ENCODE peak calls at places on chromosomes 6 and 20, in five cellular contexts. One of them, this sample, is unnamed.

GRCh38 chr6:168222261-168222660 is 97.3 kb downstream of the DACT2 start:
- DNase-seq in HCEC 1CT: no peak
- DNase-seq in NB4: no peak
- DNase-seq in T-cell: no peak
- DNase-seq in iPS DF 6.9: no peak
- DNase-seq in this sample: no peak

GRCh38 chr6:49410564-49410963 is 52.5 kb downstream of the MMUT start:
- DNase-seq in T-cell: no peak
- DNase-seq in HCEC 1CT: no peak
- DNase-seq in iPS DF 6.9: no peak
- DNase-seq in NB4: no peak
- DNase-seq in this sample: no peak

GRCh38 chr6:138017156-138017757 is 90.0 kb downstream of the PERP start:
- DNase-seq in NB4: peak; percentile 45
- DNase-seq in iPS DF 6.9: no peak
- DNase-seq in HCEC 1CT: no peak
- DNase-seq in T-cell: no peak
- DNase-seq in this sample: no peak

GRCh38 chr20:63552481-63553249 is 1.3 kb upstream of the FNDC11 start:
- DNase-seq in NB4: peak; percentile 86
- DNase-seq in T-cell: peak; percentile 28
- DNase-seq in HCEC 1CT: no peak
- DNase-seq in iPS DF 6.9: no peak
- DNase-seq in this sample: no peak

GRCh38 chr6:35016417-35017221 is 124.5 kb downstream of the TCP11 start:
- DNase-seq in NB4: no peak
- DNase-seq in T-cell: no peak
- DNase-seq in iPS DF 6.9: no peak
- DNase-seq in HCEC 1CT: peak; percentile 77
- DNase-seq in this sample: no peak

GRCh38 chr6:7542065-7542877 is 800 bp downstream of the DSP start:
- DNase-seq in T-cell: no peak
- DNase-seq in NB4: peak; percentile 51
- DNase-seq in HCEC 1CT: no peak
- DNase-seq in iPS DF 6.9: no peak
- DNase-seq in this sample: no peak

GRCh38 chr20:61733216-61733615 is 332.5 kb downstream of the TAF4 start:
- DNase-seq in iPS DF 6.9: no peak
- DNase-seq in HCEC 1CT: no peak
- DNase-seq in T-cell: no peak
- DNase-seq in NB4: no peak
- DNase-seq in this sample: no peak

GRCh38 chr6:144330017-144330416 is 44.9 kb downstream of the UTRN start:
- DNase-seq in T-cell: no peak
- DNase-seq in NB4: no peak
- DNase-seq in HCEC 1CT: no peak
- DNase-seq in iPS DF 6.9: no peak
- DNase-seq in this sample: no peak

GRCh38 chr20:48808382-48809034 is 19.3 kb downstream of the PREX1 start:
- DNase-seq in HCEC 1CT: no peak
- DNase-seq in iPS DF 6.9: no peak
- DNase-seq in NB4: no peak
- DNase-seq in T-cell: no peak
- DNase-seq in this sample: no peak

GRCh38 chr6:118963003-118963402 is 28.0 kb upstream of the MCM9 start:
- DNase-seq in NB4: no peak
- DNase-seq in HCEC 1CT: peak; percentile 45
- DNase-seq in iPS DF 6.9: no peak
- DNase-seq in T-cell: no peak
- DNase-seq in this sample: no peak

GRCh38 chr20:19981091-19981490 is 36.1 kb upstream of the NAA20 start:
- DNase-seq in iPS DF 6.9: no peak
- DNase-seq in T-cell: no peak
- DNase-seq in NB4: peak; percentile 44
- DNase-seq in HCEC 1CT: no peak
- DNase-seq in this sample: no peak

GRCh38 chr6:167825759-167826229 is 917 bp upstream of the AFDN start:
- DNase-seq in NB4: no peak
- DNase-seq in HCEC 1CT: no peak
- DNase-seq in iPS DF 6.9: no peak
- DNase-seq in T-cell: no peak
- DNase-seq in this sample: no peak

GRCh38 chr6:27049863-27050781 is 197.4 kb upstream of the PRSS16 start:
- DNase-seq in NB4: no peak
- DNase-seq in HCEC 1CT: no peak
- DNase-seq in T-cell: no peak
- DNase-seq in iPS DF 6.9: no peak
- DNase-seq in this sample: peak; percentile 39

GRCh38 chr20:53575481-53576194 is 18.0 kb downstream of the ZNF217 start:
- DNase-seq in iPS DF 6.9: no peak
- DNase-seq in T-cell: no peak
- DNase-seq in HCEC 1CT: no peak
- DNase-seq in NB4: no peak
- DNase-seq in this sample: no peak

GRCh38 chr6:84763397-84764331 is 734 bp downstream of the TBX18 start:
- DNase-seq in T-cell: no peak
- DNase-seq in HCEC 1CT: peak; percentile 85
- DNase-seq in NB4: no peak
- DNase-seq in iPS DF 6.9: no peak
- DNase-seq in this sample: no peak

GRCh38 chr6:30903236-30903635 is 4.8 kb upstream of the GTF2H4 start:
- DNase-seq in HCEC 1CT: no peak
- DNase-seq in NB4: no peak
- DNase-seq in T-cell: no peak
- DNase-seq in iPS DF 6.9: no peak
- DNase-seq in this sample: no peak

GRCh38 chr20:33653218-33653899 is 8.8 kb upstream of the C20orf144 start:
- DNase-seq in HCEC 1CT: peak; percentile 58
- DNase-seq in iPS DF 6.9: no peak
- DNase-seq in T-cell: no peak
- DNase-seq in NB4: peak; percentile 72
- DNase-seq in this sample: peak; percentile 70

GRCh38 chr6:5142915-5143314 is 57.8 kb downstream of the PPP1R3G start:
- DNase-seq in iPS DF 6.9: no peak
- DNase-seq in HCEC 1CT: no peak
- DNase-seq in NB4: peak; percentile 97
- DNase-seq in T-cell: no peak
- DNase-seq in this sample: no peak

GRCh38 chr6:151068761-151069312 is 170.9 kb upstream of the AKAP12 start:
- DNase-seq in HCEC 1CT: peak; percentile 73
- DNase-seq in iPS DF 6.9: no peak
- DNase-seq in NB4: no peak
- DNase-seq in T-cell: no peak
- DNase-seq in this sample: no peak

GRCh38 chr6:127464161-127464880 is 5.1 kb upstream of the KIAA0408 start:
- DNase-seq in T-cell: no peak
- DNase-seq in iPS DF 6.9: no peak
- DNase-seq in HCEC 1CT: peak; percentile 76
- DNase-seq in NB4: no peak
- DNase-seq in this sample: no peak

GRCh38 chr6:87663434-87663833 is 38.6 kb downstream of the AKIRIN2 start:
- DNase-seq in T-cell: no peak
- DNase-seq in NB4: no peak
- DNase-seq in HCEC 1CT: no peak
- DNase-seq in iPS DF 6.9: no peak
- DNase-seq in this sample: no peak

GRCh38 chr20:22999756-23000155 is 35.4 kb upstream of the SSTR4 start:
- DNase-seq in T-cell: no peak
- DNase-seq in HCEC 1CT: no peak
- DNase-seq in iPS DF 6.9: no peak
- DNase-seq in NB4: no peak
- DNase-seq in this sample: no peak

GRCh38 chr6:13678255-13678983 is 33.2 kb downstream of the RANBP9 start:
- DNase-seq in HCEC 1CT: no peak
- DNase-seq in NB4: no peak
- DNase-seq in iPS DF 6.9: no peak
- DNase-seq in T-cell: no peak
- DNase-seq in this sample: no peak

GRCh38 chr6:135018961-135019360 is 35.7 kb downstream of the HBS1L start:
- DNase-seq in NB4: peak; percentile 54
- DNase-seq in T-cell: no peak
- DNase-seq in HCEC 1CT: no peak
- DNase-seq in iPS DF 6.9: no peak
- DNase-seq in this sample: no peak

GRCh38 chr20:5859611-5860010 is 90.7 kb downstream of the TRMT6 start:
- DNase-seq in NB4: no peak
- DNase-seq in T-cell: no peak
- DNase-seq in iPS DF 6.9: no peak
- DNase-seq in HCEC 1CT: peak; percentile 42
- DNase-seq in this sample: no peak

GRCh38 chr6:136860043-136860442 is 37.7 kb downstream of the PEX7 start:
- DNase-seq in NB4: no peak
- DNase-seq in HCEC 1CT: no peak
- DNase-seq in iPS DF 6.9: no peak
- DNase-seq in T-cell: no peak
- DNase-seq in this sample: no peak

GRCh38 chr6:35084041-35084491 is 57.1 kb downstream of the TCP11 start:
- DNase-seq in iPS DF 6.9: no peak
- DNase-seq in NB4: no peak
- DNase-seq in HCEC 1CT: no peak
- DNase-seq in T-cell: no peak
- DNase-seq in this sample: peak; percentile 61

GRCh38 chr6:127481628-127482027 is 22.4 kb upstream of the KIAA0408 start:
- DNase-seq in T-cell: no peak
- DNase-seq in NB4: no peak
- DNase-seq in iPS DF 6.9: no peak
- DNase-seq in HCEC 1CT: peak; percentile 51
- DNase-seq in this sample: no peak

GRCh38 chr6:39897699-39898098 is 36.6 kb downstream of the MOCS1 start:
- DNase-seq in HCEC 1CT: no peak
- DNase-seq in NB4: no peak
- DNase-seq in iPS DF 6.9: no peak
- DNase-seq in T-cell: no peak
- DNase-seq in this sample: no peak

GRCh38 chr6:161273356-161273751 is 507 bp downstream of the AGPAT4 start:
- DNase-seq in T-cell: peak; percentile 59
- DNase-seq in iPS DF 6.9: no peak
- DNase-seq in HCEC 1CT: peak; percentile 4
- DNase-seq in NB4: peak; percentile 21
- DNase-seq in this sample: no peak

GRCh38 chr6:108117427-108118358 is 43.2 kb upstream of the OSTM1 start:
- DNase-seq in HCEC 1CT: no peak
- DNase-seq in iPS DF 6.9: no peak
- DNase-seq in T-cell: no peak
- DNase-seq in NB4: peak; percentile 83
- DNase-seq in this sample: no peak